ENCODE peak calls at places on chromosome 9, in five cellular contexts. One of them, this sample, is unnamed.

GRCh38 chr9:130111805-130112204 is 58.1 kb downstream of the GPR107 start:
- DNase-seq in lower leg skin: no peak
- DNase-seq in erythroblast: no peak
- DNase-seq in IMR-90: no peak
- DNase-seq in ovary: no peak
- DNase-seq in this sample: no peak

GRCh38 chr9:82457281-82457680 is 468.7 kb downstream of the SPATA31D1 start:
- DNase-seq in lower leg skin: no peak
- DNase-seq in erythroblast: no peak
- DNase-seq in IMR-90: no peak
- DNase-seq in ovary: no peak
- DNase-seq in this sample: no peak

GRCh38 chr9:9753266-9753665 is 859.5 kb downstream of the PTPRD start:
- DNase-seq in lower leg skin: no peak
- DNase-seq in erythroblast: no peak
- DNase-seq in IMR-90: no peak
- DNase-seq in ovary: no peak
- DNase-seq in this sample: no peak

GRCh38 chr9:11915699-11916098 is 777.5 kb upstream of the TYRP1 start:
- DNase-seq in lower leg skin: no peak
- DNase-seq in erythroblast: no peak
- DNase-seq in IMR-90: no peak
- DNase-seq in ovary: no peak
- DNase-seq in this sample: no peak

GRCh38 chr9:122029898-122030297 is 63.2 kb downstream of the TTLL11 start:
- DNase-seq in lower leg skin: no peak
- DNase-seq in erythroblast: no peak
- DNase-seq in IMR-90: no peak
- DNase-seq in ovary: no peak
- DNase-seq in this sample: peak

GRCh38 chr9:115758441-115758840 is 395.1 kb upstream of the PAPPA start:
- DNase-seq in lower leg skin: no peak
- DNase-seq in erythroblast: no peak
- DNase-seq in IMR-90: no peak
- DNase-seq in ovary: no peak
- DNase-seq in this sample: no peak

GRCh38 chr9:84945878-84946538 is 276.5 kb downstream of the NTRK2 start:
- DNase-seq in lower leg skin: no peak
- DNase-seq in erythroblast: no peak
- DNase-seq in IMR-90: no peak
- DNase-seq in ovary: no peak
- DNase-seq in this sample: no peak

GRCh38 chr9:137715321-137715720 is 96.5 kb downstream of the EHMT1 start:
- DNase-seq in lower leg skin: no peak
- DNase-seq in erythroblast: no peak
- DNase-seq in IMR-90: no peak
- DNase-seq in ovary: no peak
- DNase-seq in this sample: no peak

GRCh38 chr9:72891043-72891442 is 61.8 kb downstream of the ALDH1A1 start:
- DNase-seq in lower leg skin: no peak
- DNase-seq in erythroblast: no peak
- DNase-seq in IMR-90: no peak
- DNase-seq in ovary: no peak
- DNase-seq in this sample: no peak

GRCh38 chr9:95736370-95736769 is 139.1 kb upstream of the ERCC6L2 start:
- DNase-seq in lower leg skin: no peak
- DNase-seq in erythroblast: no peak
- DNase-seq in IMR-90: no peak
- DNase-seq in ovary: no peak
- DNase-seq in this sample: peak

GRCh38 chr9:37423508-37423907 is 1.0 kb downstream of the GRHPR start:
- DNase-seq in lower leg skin: no peak
- DNase-seq in erythroblast: no peak
- DNase-seq in IMR-90: no peak
- DNase-seq in ovary: no peak
- DNase-seq in this sample: no peak

GRCh38 chr9:70409800-70410199 is 4.7 kb downstream of the KLF9 start:
- DNase-seq in lower leg skin: no peak
- DNase-seq in erythroblast: no peak
- DNase-seq in IMR-90: no peak
- DNase-seq in ovary: no peak
- DNase-seq in this sample: no peak

GRCh38 chr9:70411930-70412677 is 2.4 kb downstream of the KLF9 start:
- DNase-seq in lower leg skin: peak
- DNase-seq in erythroblast: peak
- DNase-seq in IMR-90: peak
- DNase-seq in ovary: peak
- DNase-seq in this sample: peak

GRCh38 chr9:70410368-70410767 is 4.1 kb downstream of the KLF9 start:
- DNase-seq in lower leg skin: no peak
- DNase-seq in erythroblast: no peak
- DNase-seq in IMR-90: peak
- DNase-seq in ovary: no peak
- DNase-seq in this sample: no peak

GRCh38 chr9:70412678-70413426 is 1.6 kb downstream of the KLF9 start:
- DNase-seq in lower leg skin: peak
- DNase-seq in erythroblast: peak
- DNase-seq in IMR-90: peak
- DNase-seq in ovary: peak
- DNase-seq in this sample: peak

GRCh38 chr9:70411141-70411929 is 3.1 kb downstream of the KLF9 start:
- DNase-seq in lower leg skin: peak
- DNase-seq in erythroblast: no peak
- DNase-seq in IMR-90: peak
- DNase-seq in ovary: peak
- DNase-seq in this sample: peak
- TF ChIP-seq POLR2A in lower leg skin: peak
- TF ChIP-seq POLR2A in erythroblast: no peak
- TF ChIP-seq POLR2A in IMR-90: peak
- TF ChIP-seq POLR2A in ovary: peak
- TF ChIP-seq POLR2A in this sample: no peak

GRCh38 chr9:127611796-127612790 is at the start of gene STXBP1:
- DNase-seq in lower leg skin: peak
- DNase-seq in erythroblast: peak
- DNase-seq in IMR-90: peak
- DNase-seq in ovary: peak
- DNase-seq in this sample: peak
- TF ChIP-seq POLR2A in lower leg skin: no peak
- TF ChIP-seq POLR2A in erythroblast: peak
- TF ChIP-seq POLR2A in IMR-90: peak
- TF ChIP-seq POLR2A in ovary: peak
- TF ChIP-seq POLR2A in this sample: peak

GRCh38 chr9:70044450-70045307 is 1.0 kb downstream of the MAMDC2 start:
- DNase-seq in lower leg skin: no peak
- DNase-seq in erythroblast: no peak
- DNase-seq in IMR-90: peak
- DNase-seq in ovary: peak
- DNase-seq in this sample: peak

GRCh38 chr9:70042461-70043215 is 1.0 kb upstream of the MAMDC2 start:
- DNase-seq in lower leg skin: no peak
- DNase-seq in erythroblast: no peak
- DNase-seq in IMR-90: no peak
- DNase-seq in ovary: no peak
- DNase-seq in this sample: no peak

GRCh38 chr9:70045452-70045851 is 1.8 kb downstream of the MAMDC2 start:
- DNase-seq in lower leg skin: no peak
- DNase-seq in erythroblast: no peak
- DNase-seq in IMR-90: no peak
- DNase-seq in ovary: no peak
- DNase-seq in this sample: no peak

GRCh38 chr9:70043285-70043684 is 363 bp upstream of the MAMDC2 start:
- DNase-seq in lower leg skin: no peak
- DNase-seq in erythroblast: no peak
- DNase-seq in IMR-90: no peak
- DNase-seq in ovary: no peak
- DNase-seq in this sample: no peak

DNA sequence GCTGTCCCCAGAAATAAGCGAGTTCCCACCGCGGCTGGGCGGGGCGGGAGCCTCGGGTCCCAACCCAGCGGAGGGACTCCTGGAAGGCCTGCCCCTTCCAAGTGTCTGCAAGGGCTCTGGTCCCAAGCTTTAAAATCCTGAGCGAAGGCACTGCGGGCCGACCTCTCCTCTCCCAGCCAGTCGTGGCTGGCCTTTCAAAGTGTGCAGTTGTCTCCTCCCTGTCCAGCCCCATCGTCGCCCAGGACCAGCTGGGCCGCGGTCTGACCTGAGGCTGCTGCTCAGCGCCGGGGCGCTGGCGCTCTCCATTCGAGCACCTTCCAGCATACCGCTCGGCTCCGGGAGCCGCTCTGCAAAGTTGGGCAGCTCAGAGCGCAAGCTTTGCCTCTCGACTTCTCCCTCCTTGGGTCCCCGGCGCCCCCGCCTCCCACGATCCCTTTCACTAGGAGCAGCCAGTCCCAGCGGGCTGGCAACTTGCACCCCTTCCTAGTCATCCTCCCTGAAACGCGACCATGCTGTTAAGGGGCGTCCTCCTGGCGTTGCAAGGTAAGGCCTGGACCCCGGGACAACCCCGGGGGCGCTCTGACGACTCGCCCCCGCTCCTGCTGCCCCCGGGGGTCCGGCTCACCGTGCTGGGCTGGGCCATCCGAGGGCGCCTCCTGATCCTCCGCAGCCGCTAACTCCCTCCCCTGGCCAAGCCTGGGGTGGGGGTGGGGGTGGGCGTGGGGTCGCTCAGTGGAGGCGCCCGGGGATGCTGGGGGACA is at the start of gene MAMDC2:
- DNase-seq in lower leg skin: peak
- DNase-seq in erythroblast: no peak
- DNase-seq in IMR-90: peak
- DNase-seq in ovary: peak
- DNase-seq in this sample: peak
- TF ChIP-seq POLR2A in lower leg skin: peak
- TF ChIP-seq POLR2A in erythroblast: no peak
- TF ChIP-seq POLR2A in IMR-90: no peak
- TF ChIP-seq POLR2A in ovary: peak
- TF ChIP-seq POLR2A in this sample: peak

GRCh38 chr9:35756275-35756742 is 2.2 kb upstream of the MSMP start:
- DNase-seq in lower leg skin: no peak
- DNase-seq in erythroblast: no peak
- DNase-seq in IMR-90: no peak
- DNase-seq in ovary: peak
- DNase-seq in this sample: no peak

GRCh38 chr9:35755071-35755470 is 995 bp upstream of the MSMP start:
- DNase-seq in lower leg skin: no peak
- DNase-seq in erythroblast: peak
- DNase-seq in IMR-90: no peak
- DNase-seq in ovary: no peak
- DNase-seq in this sample: no peak

GRCh38 chr9:35758475-35759050 is 4.5 kb upstream of the MSMP start:
- DNase-seq in lower leg skin: no peak
- DNase-seq in erythroblast: no peak
- DNase-seq in IMR-90: no peak
- DNase-seq in ovary: no peak
- DNase-seq in this sample: no peak

GRCh38 chr9:35757527-35758275 is 3.6 kb upstream of the MSMP start:
- DNase-seq in lower leg skin: no peak
- DNase-seq in erythroblast: no peak
- DNase-seq in IMR-90: no peak
- DNase-seq in ovary: no peak
- DNase-seq in this sample: no peak

DNA sequence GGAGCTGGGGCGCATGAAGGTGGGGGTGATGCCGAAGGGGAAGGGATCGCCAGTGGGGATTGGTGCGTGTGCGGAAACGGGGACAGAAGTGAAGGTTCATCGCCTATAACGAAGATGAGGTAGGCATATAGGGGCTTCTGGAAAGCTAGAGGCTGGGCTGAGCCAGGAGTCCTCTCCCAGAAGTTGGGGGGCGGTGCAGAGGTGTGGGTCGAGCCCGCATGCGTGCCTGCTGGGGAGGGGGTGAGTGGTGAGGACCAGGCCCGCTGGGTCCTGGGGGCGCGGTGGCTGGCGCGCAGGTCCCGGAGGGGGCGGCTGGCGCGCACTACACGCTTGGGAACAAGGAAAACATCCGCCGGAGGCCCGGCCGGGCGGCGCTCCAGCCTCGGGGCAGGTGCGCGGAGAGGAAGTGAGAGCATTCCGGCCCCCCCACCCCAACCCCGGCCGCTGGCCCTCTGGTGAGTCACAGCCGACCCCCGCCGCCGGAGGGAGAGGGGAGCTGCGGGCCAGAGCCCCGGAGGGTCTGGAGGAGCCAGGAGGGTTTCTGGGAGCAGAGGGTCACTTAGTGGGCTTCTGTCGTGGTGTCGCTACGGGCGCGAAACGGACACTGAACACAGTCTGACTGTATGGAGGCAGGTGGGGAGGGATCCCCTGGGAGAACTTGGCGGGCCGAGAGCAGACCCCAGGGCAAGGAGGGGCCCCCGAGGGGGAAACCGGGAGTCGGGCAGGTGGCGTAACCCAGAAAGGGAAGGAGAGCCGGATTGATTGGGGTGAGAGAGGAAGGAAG is 2.9 kb upstream of the MSMP start:
- DNase-seq in lower leg skin: no peak
- DNase-seq in erythroblast: peak
- DNase-seq in IMR-90: no peak
- DNase-seq in ovary: peak
- DNase-seq in this sample: peak
- TF ChIP-seq POLR2A in lower leg skin: no peak
- TF ChIP-seq POLR2A in erythroblast: peak
- TF ChIP-seq POLR2A in IMR-90: no peak
- TF ChIP-seq POLR2A in ovary: no peak
- TF ChIP-seq POLR2A in this sample: no peak

GRCh38 chr9:128244443-128245226 is 31.2 kb downstream of the GOLGA2 start:
- DNase-seq in lower leg skin: peak
- DNase-seq in erythroblast: no peak
- DNase-seq in IMR-90: peak
- DNase-seq in ovary: peak
- DNase-seq in this sample: no peak
- TF ChIP-seq POLR2A in lower leg skin: no peak
- TF ChIP-seq POLR2A in erythroblast: no peak
- TF ChIP-seq POLR2A in IMR-90: peak
- TF ChIP-seq POLR2A in ovary: no peak
- TF ChIP-seq POLR2A in this sample: no peak

GRCh38 chr9:6029581-6029980 is 14.2 kb upstream of the RANBP6 start:
- DNase-seq in lower leg skin: no peak
- DNase-seq in erythroblast: no peak
- DNase-seq in IMR-90: no peak
- DNase-seq in ovary: no peak
- DNase-seq in this sample: no peak

GRCh38 chr9:6040077-6040476 is 24.7 kb upstream of the RANBP6 start:
- DNase-seq in lower leg skin: no peak
- DNase-seq in erythroblast: no peak
- DNase-seq in IMR-90: no peak
- DNase-seq in ovary: no peak
- DNase-seq in this sample: no peak

GRCh38 chr9:6034954-6035353 is 19.5 kb upstream of the RANBP6 start:
- DNase-seq in lower leg skin: no peak
- DNase-seq in erythroblast: peak
- DNase-seq in IMR-90: no peak
- DNase-seq in ovary: no peak
- DNase-seq in this sample: peak
- TF ChIP-seq POLR2A in lower leg skin: no peak
- TF ChIP-seq POLR2A in erythroblast: no peak
- TF ChIP-seq POLR2A in IMR-90: no peak
- TF ChIP-seq POLR2A in ovary: no peak
- TF ChIP-seq POLR2A in this sample: no peak

This sample was measured in H54.